ENCODE peak calls at places on chromosomes 7 and 10, in eight cellular contexts. T is activated naive CD4-positive, alpha-beta T cell treated with anti-CD3 and anti-CD28 coated beads for 36 hours; Y is activated CD4-positive, alpha-beta T cell treated with anti-CD3 and anti-CD28 coated beads, Interleukin-2, amount 50 U/mL, for 48 hours; P is NCI-H1092; J is dorsolateral prefrontal cortex; S is esophagus squamous epithelium; C is T-cell; L is NCI-H460. R is an unnamed sample.

GRCh38 chr7:4129481-4130122 is 552.5 kb upstream of the FOXK1 start:
- DNase-seq in T (no peak), Y (no peak), P (no peak), J (no peak), S (no peak), C (no peak), L (no peak), R (no peak)

GRCh38 chr7:130721486-130722277 is 12.3 kb downstream of the KLF14 start:
- DNase-seq in T (peak; percentile 63), Y (peak; percentile 38), P (peak; percentile 73), J (peak; percentile 76), S (no peak), C (no peak), L (peak; percentile 75), R (peak; percentile 82)

GRCh38 chr10:60646966-60647796 is 131.1 kb upstream of the CDK1 start:
- DNase-seq in T (peak; percentile 71), Y (no peak), P (peak; percentile 22), J (no peak), S (no peak), C (no peak), L (peak; percentile 73), R (peak; percentile 79)

GRCh38 chr7:91519241-91520200 is 255.3 kb downstream of the FZD1 start:
- DNase-seq in T (no peak), Y (no peak), P (peak; percentile 86), J (no peak), S (no peak), C (no peak), L (no peak), R (no peak)

GRCh38 chr10:8752146-8752843 is 697.8 kb downstream of the GATA3 start:
- DNase-seq in T (no peak), Y (no peak), P (no peak), J (no peak), S (no peak), C (no peak), L (no peak), R (no peak)

GRCh38 chr10:71948496-71949067 is 15.6 kb upstream of the CHST3 start:
- DNase-seq in T (no peak), Y (no peak), P (no peak), J (no peak), S (no peak), C (no peak), L (no peak), R (no peak)

GRCh38 chr10:63703113-63703670 is 182.0 kb downstream of the REEP3 start:
- DNase-seq in T (no peak), Y (no peak), P (peak; percentile 67), J (no peak), S (no peak), C (no peak), L (peak; percentile 48), R (no peak)

GRCh38 chr10:96747734-96748550 is 27.6 kb upstream of the PIK3AP1 start:
- DNase-seq in T (no peak), Y (no peak), P (no peak), J (no peak), S (no peak), C (no peak), L (no peak), R (no peak)

GRCh38 chr7:43212921-43213320 is 100.5 kb downstream of the HECW1 start:
- DNase-seq in T (no peak), Y (no peak), P (no peak), J (no peak), S (no peak), C (no peak), L (no peak), R (no peak)

GRCh38 chr10:14016011-14016536 is 314.6 kb downstream of the FRMD4A start:
- DNase-seq in T (peak; percentile 19), Y (no peak), P (no peak), J (no peak), S (no peak), C (no peak), L (no peak), R (peak; percentile 81)

GRCh38 chr10:106111241-106111640 is 1053.3 kb downstream of the SORCS1 start:
- DNase-seq in T (no peak), Y (no peak), P (no peak), J (no peak), S (no peak), C (no peak), L (no peak), R (no peak)

GRCh38 chr7:47819054-47819920 is 129.0 kb downstream of the PKD1L1 start:
- DNase-seq in T (peak; percentile 74), Y (peak; percentile 56), P (peak; percentile 43), J (peak; percentile 78), S (no peak), C (peak; percentile 11), L (peak; percentile 82), R (peak; percentile 76)

GRCh38 chr10:132833421-132834111 is 47.6 kb upstream of the NKX6-2 start:
- DNase-seq in T (no peak), Y (no peak), P (no peak), J (no peak), S (no peak), C (no peak), L (no peak), R (no peak)

GRCh38 chr7:18693401-18693800 is 197.9 kb downstream of the HDAC9 start:
- DNase-seq in T (no peak), Y (no peak), P (no peak), J (no peak), S (no peak), C (no peak), L (peak; percentile 13), R (peak; percentile 62)

GRCh38 chr7:2687881-2688318 is at the start of gene AMZ1:
- DNase-seq in T (no peak), Y (no peak), P (no peak), J (no peak), S (no peak), C (no peak), L (no peak), R (no peak)

GRCh38 chr7:150787321-150788281 is 12.6 kb downstream of the TMEM176B start:
- DNase-seq in T (no peak), Y (no peak), P (peak; percentile 15), J (no peak), S (no peak), C (no peak), L (no peak), R (no peak)

GRCh38 chr10:131725736-131726459 is 174.9 kb upstream of the PPP2R2D start:
- DNase-seq in T (no peak), Y (no peak), P (no peak), J (no peak), S (no peak), C (no peak), L (no peak), R (no peak)

GRCh38 chr7:38070718-38071117 is 107.3 kb upstream of the STARD3NL start:
- DNase-seq in T (peak; percentile 12), Y (no peak), P (no peak), J (no peak), S (no peak), C (no peak), L (no peak), R (peak; percentile 5)

R was measured in lung microvascular endothelial cell.